ENCODE peak calls at places on chromosomes 1 and 21, in five cellular contexts. One of them, this sample, is unnamed.

GRCh38 chr1:31033573-31033972 is 31.9 kb downstream of the PUM1 start:
- DNase-seq in heart left ventricle: no peak
- DNase-seq in progenitor cell of endocrine pancreas: no peak
- DNase-seq in fibroblast of the aortic adventitia: no peak
- DNase-seq in astrocyte of the cerebellum: no peak
- DNase-seq in this sample: no peak

GRCh38 chr1:234970371-234970730 is 158.3 kb downstream of the TOMM20 start:
- DNase-seq in astrocyte of the cerebellum: peak
- DNase-seq in progenitor cell of endocrine pancreas: no peak
- DNase-seq in heart left ventricle: no peak
- DNase-seq in fibroblast of the aortic adventitia: peak
- DNase-seq in this sample: no peak

GRCh38 chr21:17585875-17586450 is 26.7 kb downstream of the BTG3 start:
- DNase-seq in fibroblast of the aortic adventitia: peak
- DNase-seq in astrocyte of the cerebellum: peak
- DNase-seq in progenitor cell of endocrine pancreas: no peak
- DNase-seq in heart left ventricle: no peak
- DNase-seq in this sample: no peak

GRCh38 chr1:173193639-173194038 is 13.5 kb downstream of the TNFSF4 start:
- DNase-seq in heart left ventricle: no peak
- DNase-seq in progenitor cell of endocrine pancreas: no peak
- DNase-seq in fibroblast of the aortic adventitia: peak
- DNase-seq in astrocyte of the cerebellum: no peak
- DNase-seq in this sample: no peak

GRCh38 chr1:167663002-167663772 is 33.2 kb downstream of the RCSD1 start:
- DNase-seq in heart left ventricle: no peak
- DNase-seq in progenitor cell of endocrine pancreas: no peak
- DNase-seq in astrocyte of the cerebellum: no peak
- DNase-seq in fibroblast of the aortic adventitia: peak
- DNase-seq in this sample: no peak

GRCh38 chr1:2918441-2918840 is 102.8 kb upstream of the ACTRT2 start:
- DNase-seq in progenitor cell of endocrine pancreas: no peak
- DNase-seq in fibroblast of the aortic adventitia: no peak
- DNase-seq in heart left ventricle: no peak
- DNase-seq in astrocyte of the cerebellum: no peak
- DNase-seq in this sample: no peak

GRCh38 chr21:42562258-42562657 is 48.6 kb downstream of the SLC37A1 start:
- DNase-seq in heart left ventricle: peak
- DNase-seq in astrocyte of the cerebellum: no peak
- DNase-seq in progenitor cell of endocrine pancreas: no peak
- DNase-seq in fibroblast of the aortic adventitia: no peak
- DNase-seq in this sample: no peak

GRCh38 chr1:2406451-2407041 is 5.8 kb downstream of the PEX10 start:
- DNase-seq in astrocyte of the cerebellum: no peak
- DNase-seq in heart left ventricle: no peak
- DNase-seq in fibroblast of the aortic adventitia: no peak
- DNase-seq in progenitor cell of endocrine pancreas: no peak
- DNase-seq in this sample: no peak

GRCh38 chr1:99943238-99943794 is 26.5 kb upstream of the SLC35A3 start:
- DNase-seq in progenitor cell of endocrine pancreas: no peak
- DNase-seq in astrocyte of the cerebellum: peak
- DNase-seq in heart left ventricle: no peak
- DNase-seq in fibroblast of the aortic adventitia: peak
- DNase-seq in this sample: no peak

GRCh38 chr1:6092211-6092610 is 46.5 kb downstream of the KCNAB2 start:
- DNase-seq in heart left ventricle: peak
- DNase-seq in astrocyte of the cerebellum: no peak
- DNase-seq in fibroblast of the aortic adventitia: no peak
- DNase-seq in progenitor cell of endocrine pancreas: no peak
- DNase-seq in this sample: no peak

GRCh38 chr1:160963521-160963920 is 8.9 kb upstream of the ITLN2 start:
- DNase-seq in fibroblast of the aortic adventitia: no peak
- DNase-seq in progenitor cell of endocrine pancreas: no peak
- DNase-seq in heart left ventricle: no peak
- DNase-seq in astrocyte of the cerebellum: no peak
- DNase-seq in this sample: no peak

GRCh38 chr1:202575906-202576653 is 134.2 kb downstream of the SYT2 start:
- DNase-seq in fibroblast of the aortic adventitia: peak
- DNase-seq in progenitor cell of endocrine pancreas: no peak
- DNase-seq in astrocyte of the cerebellum: no peak
- DNase-seq in heart left ventricle: no peak
- DNase-seq in this sample: no peak

GRCh38 chr1:31203215-31203614 is 36.5 kb downstream of the NKAIN1 start:
- DNase-seq in fibroblast of the aortic adventitia: no peak
- DNase-seq in astrocyte of the cerebellum: no peak
- DNase-seq in heart left ventricle: no peak
- DNase-seq in progenitor cell of endocrine pancreas: no peak
- DNase-seq in this sample: no peak

GRCh38 chr1:153494976-153495535 is 34.6 kb upstream of the S100A7 start:
- DNase-seq in fibroblast of the aortic adventitia: peak
- DNase-seq in astrocyte of the cerebellum: peak
- DNase-seq in progenitor cell of endocrine pancreas: peak
- DNase-seq in heart left ventricle: peak
- DNase-seq in this sample: peak

GRCh38 chr1:153488731-153489130 is 28.3 kb upstream of the S100A7 start:
- DNase-seq in astrocyte of the cerebellum: peak
- DNase-seq in fibroblast of the aortic adventitia: peak
- DNase-seq in heart left ventricle: no peak
- DNase-seq in progenitor cell of endocrine pancreas: no peak
- DNase-seq in this sample: no peak

GRCh38 chr1:153485880-153486279 is 25.4 kb upstream of the S100A7 start:
- DNase-seq in heart left ventricle: no peak
- DNase-seq in fibroblast of the aortic adventitia: peak
- DNase-seq in astrocyte of the cerebellum: no peak
- DNase-seq in progenitor cell of endocrine pancreas: no peak
- DNase-seq in this sample: no peak

GRCh38 chr1:153493343-153493960 is 33.0 kb upstream of the S100A7 start:
- DNase-seq in heart left ventricle: no peak
- DNase-seq in progenitor cell of endocrine pancreas: no peak
- DNase-seq in fibroblast of the aortic adventitia: no peak
- DNase-seq in astrocyte of the cerebellum: no peak
- DNase-seq in this sample: no peak

GRCh38 chr1:153490272-153491051 is 30.0 kb upstream of the S100A7 start:
- DNase-seq in heart left ventricle: no peak
- DNase-seq in fibroblast of the aortic adventitia: peak
- DNase-seq in progenitor cell of endocrine pancreas: no peak
- DNase-seq in astrocyte of the cerebellum: peak
- DNase-seq in this sample: no peak
- TF ChIP-seq CTCF in heart left ventricle: no peak
- TF ChIP-seq CTCF in fibroblast of the aortic adventitia: no peak
- TF ChIP-seq CTCF in progenitor cell of endocrine pancreas: no peak
- TF ChIP-seq CTCF in astrocyte of the cerebellum: no peak
- TF ChIP-seq CTCF in this sample: no peak

GRCh38 chr1:19400189-19400588 is 85.2 kb downstream of the CAPZB start:
- DNase-seq in progenitor cell of endocrine pancreas: no peak
- DNase-seq in fibroblast of the aortic adventitia: peak
- DNase-seq in heart left ventricle: no peak
- DNase-seq in astrocyte of the cerebellum: peak
- DNase-seq in this sample: no peak

GRCh38 chr1:19395678-19396192 is 83.6 kb downstream of the SLC66A1 start:
- DNase-seq in heart left ventricle: no peak
- DNase-seq in astrocyte of the cerebellum: no peak
- DNase-seq in progenitor cell of endocrine pancreas: no peak
- DNase-seq in fibroblast of the aortic adventitia: peak
- DNase-seq in this sample: no peak

GRCh38 chr1:19397217-19397945 is 85.3 kb downstream of the SLC66A1 start:
- DNase-seq in astrocyte of the cerebellum: no peak
- DNase-seq in progenitor cell of endocrine pancreas: no peak
- DNase-seq in heart left ventricle: no peak
- DNase-seq in fibroblast of the aortic adventitia: no peak
- DNase-seq in this sample: no peak

GRCh38 chr1:19396280-19396679 is 84.2 kb downstream of the SLC66A1 start:
- DNase-seq in astrocyte of the cerebellum: no peak
- DNase-seq in heart left ventricle: no peak
- DNase-seq in fibroblast of the aortic adventitia: no peak
- DNase-seq in progenitor cell of endocrine pancreas: no peak
- DNase-seq in this sample: no peak

DNA sequence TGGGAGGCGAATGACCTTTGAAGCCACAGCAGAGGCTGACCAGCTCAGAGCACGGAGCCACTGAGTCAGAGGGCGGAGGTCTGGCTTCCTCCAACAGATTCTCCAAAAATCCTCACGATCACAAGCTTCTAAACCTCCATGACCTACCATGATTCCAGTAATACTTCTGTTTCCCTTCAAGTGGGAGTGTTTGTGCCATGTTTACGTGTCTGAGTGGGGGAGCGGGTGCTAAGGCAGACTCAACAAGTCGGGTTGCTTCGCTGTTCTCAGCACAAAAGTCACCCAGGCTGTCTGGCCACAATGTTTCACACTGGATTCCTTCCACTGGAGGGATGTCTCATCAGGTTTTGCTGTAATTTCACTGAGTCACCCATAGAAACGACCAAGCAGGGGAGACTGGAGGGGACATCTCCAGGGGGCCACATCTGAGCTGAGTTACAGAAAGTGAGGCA is 86.2 kb downstream of the SLC66A1 start:
- DNase-seq in progenitor cell of endocrine pancreas: no peak
- DNase-seq in fibroblast of the aortic adventitia: peak
- DNase-seq in astrocyte of the cerebellum: peak
- DNase-seq in heart left ventricle: no peak
- DNase-seq in this sample: no peak
- TF ChIP-seq CTCF in progenitor cell of endocrine pancreas: no peak
- TF ChIP-seq CTCF in fibroblast of the aortic adventitia: peak
- TF ChIP-seq CTCF in astrocyte of the cerebellum: peak
- TF ChIP-seq CTCF in heart left ventricle: peak
- TF ChIP-seq CTCF in this sample: no peak

GRCh38 chr1:248811514-248812490 is 13.9 kb downstream of the SH3BP5L start:
- DNase-seq in astrocyte of the cerebellum: no peak
- DNase-seq in fibroblast of the aortic adventitia: no peak
- DNase-seq in heart left ventricle: no peak
- DNase-seq in progenitor cell of endocrine pancreas: no peak
- DNase-seq in this sample: no peak

GRCh38 chr1:248810727-248811513 is 14.8 kb downstream of the SH3BP5L start:
- DNase-seq in astrocyte of the cerebellum: no peak
- DNase-seq in progenitor cell of endocrine pancreas: no peak
- DNase-seq in fibroblast of the aortic adventitia: peak
- DNase-seq in heart left ventricle: peak
- DNase-seq in this sample: no peak

GRCh38 chr1:248813546-248813945 is 12.2 kb downstream of the SH3BP5L start:
- DNase-seq in progenitor cell of endocrine pancreas: no peak
- DNase-seq in heart left ventricle: peak
- DNase-seq in fibroblast of the aortic adventitia: no peak
- DNase-seq in astrocyte of the cerebellum: no peak
- DNase-seq in this sample: no peak

GRCh38 chr1:248814351-248814750 is 11.4 kb downstream of the SH3BP5L start:
- DNase-seq in astrocyte of the cerebellum: no peak
- DNase-seq in fibroblast of the aortic adventitia: no peak
- DNase-seq in progenitor cell of endocrine pancreas: no peak
- DNase-seq in heart left ventricle: peak
- DNase-seq in this sample: no peak

GRCh38 chr1:248812736-248813425 is 12.8 kb downstream of the SH3BP5L start:
- DNase-seq in fibroblast of the aortic adventitia: no peak
- DNase-seq in astrocyte of the cerebellum: no peak
- DNase-seq in heart left ventricle: no peak
- DNase-seq in progenitor cell of endocrine pancreas: no peak
- DNase-seq in this sample: no peak
- TF ChIP-seq CTCF in fibroblast of the aortic adventitia: no peak
- TF ChIP-seq CTCF in astrocyte of the cerebellum: no peak
- TF ChIP-seq CTCF in heart left ventricle: no peak
- TF ChIP-seq CTCF in progenitor cell of endocrine pancreas: no peak
- TF ChIP-seq CTCF in this sample: no peak

GRCh38 chr1:102796429-102796828 is 311.9 kb downstream of the COL11A1 start:
- DNase-seq in astrocyte of the cerebellum: no peak
- DNase-seq in fibroblast of the aortic adventitia: no peak
- DNase-seq in progenitor cell of endocrine pancreas: no peak
- DNase-seq in heart left ventricle: no peak
- DNase-seq in this sample: no peak

GRCh38 chr1:102790997-102791396 is 317.3 kb downstream of the COL11A1 start:
- DNase-seq in progenitor cell of endocrine pancreas: no peak
- DNase-seq in astrocyte of the cerebellum: peak
- DNase-seq in fibroblast of the aortic adventitia: no peak
- DNase-seq in heart left ventricle: no peak
- DNase-seq in this sample: no peak
- TF ChIP-seq CTCF in progenitor cell of endocrine pancreas: no peak
- TF ChIP-seq CTCF in astrocyte of the cerebellum: peak
- TF ChIP-seq CTCF in fibroblast of the aortic adventitia: no peak
- TF ChIP-seq CTCF in heart left ventricle: no peak
- TF ChIP-seq CTCF in this sample: no peak

This sample was measured in endothelial cell.